ENCODE peak calls at places on chromosomes 2 and 18, in seven cellular contexts. W is H9, T is spleen, N is BE2C, E is right lobe of liver, M is PC-3, U is neural progenitor cell. K is an unnamed sample.

GRCh38 chr18:46917108-46917807 is at the start of the genes KATNAL2 and PIAS2:
- DNase-seq in W (peak), T (peak), N (peak), E (peak), M (peak), U (peak), K (peak)

GRCh38 chr18:58268849-58269248 is 224.8 kb downstream of the NEDD4L start:
- DNase-seq in W (no peak), T (no peak), N (no peak), E (no peak), M (peak), U (no peak), K (peak)

GRCh38 chr2:38835990-38836389 is 39.7 kb downstream of the DHX57 start:
- DNase-seq in W (no peak), T (no peak), N (no peak), E (no peak), M (no peak), U (no peak), K (no peak)

GRCh38 chr2:238166391-238167343 is 7.9 kb downstream of the ERFE start:
- DNase-seq in W (no peak), T (peak), N (no peak), E (no peak), M (no peak), U (no peak), K (no peak)

GRCh38 chr2:170266358-170266757 is 88.4 kb downstream of the MYO3B start:
- DNase-seq in W (no peak), T (no peak), N (no peak), E (no peak), M (no peak), U (no peak), K (no peak)

GRCh38 chr2:41711736-41712135 is 336.1 kb upstream of the PKDCC start:
- DNase-seq in W (no peak), T (no peak), N (no peak), E (no peak), M (no peak), U (no peak), K (no peak)

GRCh38 chr2:222611684-222612083 is 44.2 kb downstream of the FARSB start:
- DNase-seq in W (no peak), T (peak), N (no peak), E (peak), M (no peak), U (no peak), K (no peak)

GRCh38 chr2:36578343-36579296 is 19.3 kb downstream of the FEZ2 start:
- DNase-seq in W (no peak), T (no peak), N (no peak), E (no peak), M (peak), U (no peak), K (peak)

GRCh38 chr2:16069933-16070647 is 129.7 kb downstream of the MYCN start:
- DNase-seq in W (no peak), T (no peak), N (peak), E (no peak), M (no peak), U (peak), K (no peak)

GRCh38 chr2:145096582-145096981 is 576.7 kb upstream of the ZEB2 start:
- DNase-seq in W (no peak), T (no peak), N (no peak), E (no peak), M (peak), U (no peak), K (peak)

GRCh38 chr2:113791697-113792590 is 35.5 kb upstream of the SLC35F5 start:
- DNase-seq in W (no peak), T (no peak), N (no peak), E (no peak), M (peak), U (no peak), K (no peak)

GRCh38 chr2:238948765-238949641 is 101.1 kb downstream of the TWIST2 start:
- DNase-seq in W (peak), T (peak), N (no peak), E (no peak), M (peak), U (no peak), K (no peak)

GRCh38 chr18:8261651-8262091 is 347.6 kb upstream of the RAB12 start:
- DNase-seq in W (no peak), T (no peak), N (no peak), E (no peak), M (no peak), U (no peak), K (no peak)

GRCh38 chr2:141654311-141654710 is 476.5 kb downstream of the LRP1B start:
- DNase-seq in W (no peak), T (no peak), N (no peak), E (no peak), M (no peak), U (no peak), K (no peak)

GRCh38 chr2:230068658-230069080 is at the start of gene SLC16A14:
- DNase-seq in W (peak), T (no peak), N (peak), E (no peak), M (peak), U (peak), K (peak)
- TF ChIP-seq CTCF in W (no peak), T (no peak), N (peak), E (peak), M (peak), U (peak), K (peak)

GRCh38 chr2:70603066-70603465 is 49.4 kb upstream of the TGFA start:
- DNase-seq in W (no peak), T (no peak), N (no peak), E (no peak), M (no peak), U (no peak), K (no peak)
- TF ChIP-seq CTCF in W (peak), T (no peak), N (no peak), E (no peak), M (peak), U (no peak), K (no peak)

DNA sequence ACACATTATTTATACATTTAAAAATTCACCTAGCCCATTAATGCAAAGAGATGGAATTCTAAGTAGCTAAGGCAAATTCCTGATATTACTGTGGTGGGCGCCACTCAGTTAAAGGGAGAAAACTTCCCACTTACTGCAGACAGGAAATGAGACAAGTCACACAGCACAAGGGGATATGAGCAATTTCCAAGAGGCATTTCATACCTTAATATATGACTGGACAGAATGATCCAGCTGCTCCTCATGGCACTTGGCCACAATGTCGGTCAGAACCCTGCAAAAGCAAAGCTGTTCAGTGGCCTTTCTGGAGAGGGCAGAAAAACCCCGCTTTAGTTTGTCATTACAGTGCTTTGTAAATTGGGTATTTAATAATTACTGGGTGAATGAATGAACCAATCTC is 121.4 kb upstream of the CCDC195 start:
- DNase-seq in W (no peak), T (no peak), N (no peak), E (no peak), M (peak), U (no peak), K (peak)
- TF ChIP-seq CTCF in W (no peak), T (no peak), N (no peak), E (no peak), M (no peak), U (no peak), K (no peak)

GRCh38 chr18:35999925-36000324 is 27.4 kb downstream of the RMP24 start:
- DNase-seq in W (no peak), T (no peak), N (no peak), E (no peak), M (no peak), U (no peak), K (no peak)

GRCh38 chr18:35993013-35993412 is 20.5 kb downstream of the RMP24 start:
- DNase-seq in W (no peak), T (no peak), N (no peak), E (no peak), M (no peak), U (no peak), K (no peak)

GRCh38 chr18:35998967-35999366 is 26.5 kb downstream of the RMP24 start:
- DNase-seq in W (no peak), T (no peak), N (no peak), E (no peak), M (no peak), U (no peak), K (no peak)
- TF ChIP-seq CTCF in W (peak), T (no peak), N (peak), E (no peak), M (peak), U (peak), K (peak)

DNA sequence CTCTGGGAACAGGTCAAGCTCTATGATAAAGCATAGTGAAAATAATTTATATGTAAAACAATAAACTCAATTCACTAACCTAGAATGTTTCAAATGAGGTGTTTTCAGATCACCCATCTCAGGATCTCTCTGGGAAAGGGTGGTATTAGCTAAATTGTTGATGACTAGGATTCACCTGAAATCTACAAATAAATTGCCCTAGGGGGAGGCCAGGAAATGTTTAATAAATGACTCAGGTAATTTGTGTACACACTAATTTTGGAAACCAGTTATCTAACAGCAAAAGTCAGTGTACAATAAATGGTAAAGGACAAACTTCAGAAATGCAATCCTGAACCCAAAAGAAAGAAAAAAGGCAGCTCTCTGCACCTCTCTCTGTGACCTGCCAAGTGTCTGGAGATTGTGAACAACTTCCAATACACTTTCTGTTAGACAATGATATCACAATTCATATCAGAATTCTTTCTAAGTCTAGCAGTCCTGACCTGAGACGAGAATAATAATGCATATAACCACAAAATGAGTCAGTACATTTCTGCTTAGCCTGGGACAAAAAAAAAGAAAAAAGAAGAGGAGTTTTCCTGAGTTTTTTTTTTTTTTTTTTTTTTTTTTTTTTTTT is 760.0 kb downstream of the EPHA4 start:
- DNase-seq in W (no peak), T (no peak), N (no peak), E (no peak), M (peak), U (no peak), K (peak)
- TF ChIP-seq CTCF in W (no peak), T (no peak), N (no peak), E (no peak), M (no peak), U (no peak), K (no peak)

DNA sequence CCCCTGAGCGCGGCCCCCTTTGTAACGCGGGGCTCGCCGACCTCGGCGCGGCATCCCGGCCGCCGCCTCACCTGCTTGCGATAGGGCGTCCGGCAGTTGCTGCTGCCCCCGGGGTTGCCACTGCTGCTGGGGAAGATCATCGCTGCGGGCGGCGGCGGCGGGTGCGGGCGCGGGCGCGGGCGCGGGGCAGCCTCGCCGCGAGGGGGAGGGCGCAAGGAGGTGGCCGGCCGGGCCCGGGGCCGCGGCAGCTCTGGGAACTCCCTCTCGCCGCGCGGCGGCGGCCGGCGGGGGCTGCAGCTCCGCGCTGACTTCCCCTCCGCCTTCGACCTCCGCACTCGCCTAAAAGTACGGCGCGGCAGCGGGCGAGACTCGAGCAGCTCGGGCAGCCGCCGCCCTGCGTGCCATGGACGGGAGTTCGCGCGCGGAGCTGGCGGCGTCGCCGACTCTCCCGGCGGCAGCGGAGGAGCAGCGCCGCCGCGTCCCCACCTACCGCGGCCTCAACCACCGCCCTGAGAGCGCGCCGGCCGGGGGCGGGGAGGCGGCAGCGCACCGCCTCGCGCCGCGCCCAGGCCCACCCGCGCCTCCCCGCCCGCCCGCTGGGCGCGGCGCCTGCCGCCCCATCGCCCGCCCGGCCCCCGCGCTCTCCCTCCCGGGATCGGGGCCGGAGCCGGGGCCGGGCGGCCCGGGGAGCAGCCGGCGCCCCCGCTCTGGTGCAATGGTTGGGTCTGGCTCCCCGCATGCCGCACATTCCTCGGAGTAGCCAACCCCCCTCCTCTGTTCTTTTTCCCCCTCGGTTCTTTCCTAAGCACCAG is 86.0 kb downstream of the RBMS1 start:
- DNase-seq in W (peak), T (peak), N (peak), E (peak), M (peak), U (peak), K (peak)
- TF ChIP-seq CTCF in W (no peak), T (peak), N (no peak), E (no peak), M (no peak), U (no peak), K (peak)

GRCh38 chr2:31980674-31981356 is 30.0 kb downstream of the MEMO1 start:
- DNase-seq in W (peak), T (no peak), N (no peak), E (no peak), M (peak), U (peak), K (peak)
- TF ChIP-seq CTCF in W (peak), T (peak), N (no peak), E (no peak), M (no peak), U (no peak), K (no peak)

K was measured in RWPE1.